ENCODE peak calls at places on chromosomes 2 and 18, in seven cellular contexts. D is MM.1S, M is prostate gland, L is right lobe of liver, G is breast epithelium, Q is lower lobe of right lung, O is Peyer's patch. F is an unnamed sample.

GRCh38 chr2:165950438-165950837 is 3.1 kb downstream of the TTC21B start:
- DNase-seq in Q (no peak), M (no peak), O (no peak), D (no peak), L (no peak), G (no peak), F (no peak)

GRCh38 chr2:173881466-173881865 is 83.7 kb downstream of the SP3 start:
- DNase-seq in G (no peak), Q (no peak), O (no peak), L (no peak), M (no peak), D (no peak), F (no peak)

GRCh38 chr2:98463081-98463481 is 18.4 kb downstream of the INPP4A start:
- DNase-seq in D (peak; percentile 95), M (no peak), L (no peak), G (no peak), Q (no peak), O (no peak), F (no peak)

GRCh38 chr2:227881866-227882517 is 10.6 kb downstream of the DAW1 start:
- DNase-seq in G (no peak), Q (no peak), L (no peak), M (no peak), D (peak; percentile 74), O (no peak), F (no peak)

GRCh38 chr2:154093856-154094255 is 222.1 kb downstream of the GALNT13 start:
- DNase-seq in L (no peak), M (no peak), G (no peak), Q (no peak), O (no peak), D (no peak), F (no peak)

GRCh38 chr18:11994346-11994707 is 13.0 kb downstream of the IMPA2 start:
- DNase-seq in O (no peak), Q (peak; percentile 61), G (no peak), L (no peak), M (no peak), D (no peak), F (no peak)

GRCh38 chr2:84694088-84694622 is 177.9 kb downstream of the DNAH6 start:
- DNase-seq in D (no peak), L (no peak), O (no peak), M (no peak), G (no peak), Q (no peak), F (no peak)

GRCh38 chr2:178707471-178707870 is 99.8 kb downstream of the TTN start:
- DNase-seq in G (no peak), Q (no peak), L (no peak), M (no peak), O (no peak), D (no peak), F (no peak)

GRCh38 chr2:138534791-138535190 is 33.2 kb downstream of the SPOPL start:
- DNase-seq in M (no peak), D (no peak), L (no peak), O (no peak), G (no peak), Q (no peak), F (no peak)

GRCh38 chr2:129191530-129191929 is 787.9 kb upstream of the RAB6C start:
- DNase-seq in O (no peak), M (no peak), L (no peak), D (no peak), Q (no peak), G (no peak), F (no peak)

GRCh38 chr18:40760251-40760650 is 1194.8 kb upstream of the PIK3C3 start:
- DNase-seq in Q (no peak), O (no peak), L (no peak), M (no peak), G (no peak), D (no peak), F (no peak)

GRCh38 chr2:100682536-100682935 is 119.7 kb downstream of the PDCL3 start:
- DNase-seq in D (no peak), L (no peak), G (no peak), O (no peak), Q (no peak), M (no peak), F (no peak)

GRCh38 chr2:214410918-214411554 is at the start of gene VWC2L:
- DNase-seq in O (no peak), M (peak; percentile 49), Q (peak; percentile 70), L (peak; percentile 76), D (peak; percentile 71), G (peak; percentile 67), F (no peak)

GRCh38 chr2:132797551-132797950 is 127.5 kb upstream of the LYPD1 start:
- DNase-seq in O (no peak), Q (no peak), L (no peak), D (no peak), G (no peak), M (no peak), F (no peak)

DNA sequence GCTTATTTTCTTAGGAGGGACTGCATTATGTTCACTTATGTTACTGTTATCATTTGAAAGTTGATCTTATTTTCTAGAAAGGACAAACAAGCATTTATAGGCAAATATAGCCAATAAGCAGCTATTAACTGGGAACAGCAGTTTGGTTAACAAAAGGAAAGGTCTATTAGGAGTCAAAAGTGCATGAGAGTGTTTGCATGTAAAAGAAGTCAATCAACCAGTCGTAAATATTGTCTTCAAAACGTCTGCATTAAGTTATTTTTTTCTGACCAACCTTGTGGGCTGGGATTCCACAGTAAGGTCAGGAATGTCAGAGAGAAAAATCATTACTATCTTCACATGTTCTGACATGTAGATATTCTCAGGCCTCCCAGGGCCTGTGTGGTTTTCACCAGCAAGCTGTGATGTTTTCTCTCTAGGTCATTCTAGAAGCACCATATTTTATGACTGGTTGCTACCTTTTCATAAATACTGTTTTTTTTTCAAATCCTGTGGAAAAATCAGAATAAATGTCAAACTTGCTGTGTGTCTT is 922.5 kb downstream of the SUCLG1 start:
- DNase-seq in G (no peak), Q (no peak), L (no peak), M (no peak), D (no peak), O (no peak), F (no peak)
- H3K9me3 ChIP-seq in G (no peaks in the 10 kb centered on the region), Q (no peaks in the 10 kb centered on the region), L (no peaks in the 10 kb centered on the region), M (no peaks in the 10 kb centered on the region), D (no peaks in the 10 kb centered on the region), O (no peaks in the 10 kb centered on the region), F (no peaks in the 10 kb centered on the region)

DNA sequence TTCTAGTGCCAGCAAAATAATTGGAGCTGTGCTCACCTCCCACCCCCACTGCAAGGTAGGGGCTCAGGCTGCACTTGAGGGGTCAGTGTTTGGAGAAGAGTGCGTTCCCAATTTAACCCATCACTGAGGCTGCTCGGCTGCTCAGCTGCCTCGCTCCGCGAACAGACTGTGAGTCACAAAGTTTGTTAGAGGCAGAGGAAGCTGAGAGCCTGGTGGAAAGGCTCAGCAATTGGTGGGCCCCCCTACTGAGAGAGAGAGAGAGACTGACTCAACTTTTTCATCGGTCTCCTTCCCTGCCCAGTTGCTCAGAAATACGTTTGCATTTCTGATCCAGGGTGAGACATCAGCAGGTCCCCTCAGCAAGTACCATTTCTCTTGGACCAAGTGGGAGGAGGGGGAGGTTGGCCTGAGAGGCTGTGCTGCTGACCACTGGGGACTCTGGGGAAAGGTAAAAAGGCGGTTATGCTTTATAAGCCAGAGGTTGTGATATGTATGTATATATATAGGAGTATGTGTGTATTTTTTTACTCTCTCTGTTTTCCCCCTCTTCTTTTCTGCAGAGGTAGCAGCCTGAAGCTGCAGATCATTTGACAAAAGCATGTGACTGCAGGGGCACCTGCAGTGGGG is 1.5 kb downstream of the EFR3B start:
- DNase-seq in D (no peak), M (no peak), L (no peak), G (no peak), O (no peak), Q (no peak), F (peak; percentile 46)
- H3K4me3 ChIP-seq in D (peak overlapping the region; percentile 80), M (peak overlapping the region; percentile 58), L (no peak overlapping the region), G (no peak overlapping the region), O (peak overlapping the region; percentile 61), Q (peak overlapping the region; percentile 81), F (peak overlapping the region; percentile 66)

DNA sequence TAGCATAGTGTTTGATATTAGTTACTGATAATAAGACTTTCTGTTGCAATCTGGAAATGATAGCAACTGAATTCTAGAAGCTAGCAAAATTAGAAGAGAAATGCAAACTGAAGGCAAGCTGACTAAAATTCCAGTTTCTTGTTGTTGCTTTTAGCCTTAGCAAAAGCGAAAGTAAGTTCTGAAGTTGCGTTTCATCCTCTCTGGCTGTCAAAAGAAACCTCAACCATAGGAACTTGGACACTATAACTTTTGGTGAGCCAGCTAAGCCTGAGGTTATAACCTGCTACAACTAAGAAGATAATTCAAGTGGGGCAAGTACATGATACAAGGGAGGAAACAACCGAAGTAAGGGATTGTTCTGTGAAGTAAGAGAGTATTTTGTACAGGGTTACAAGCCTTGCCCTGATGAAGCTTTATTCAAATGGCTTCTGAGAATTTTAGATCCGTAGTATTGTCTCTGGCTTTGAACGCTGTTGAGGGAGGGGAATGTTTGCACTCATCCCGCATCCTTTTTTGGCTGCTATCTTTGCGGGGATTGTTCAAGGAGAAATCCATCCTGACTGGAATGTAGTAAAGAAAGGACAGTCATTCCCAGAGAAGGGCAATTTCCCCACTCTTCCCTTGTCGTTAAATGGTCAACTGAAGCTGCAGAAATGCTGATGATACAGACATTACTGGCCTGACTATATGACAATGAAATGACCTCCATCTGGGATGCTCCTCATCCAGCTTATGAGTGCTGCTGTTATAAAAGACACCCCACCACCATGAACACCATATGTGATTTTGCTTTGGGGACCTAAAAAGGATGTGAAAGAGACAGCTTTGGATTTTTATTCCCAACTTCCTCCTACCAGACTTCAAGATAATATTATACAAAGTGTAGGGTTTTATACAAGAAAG is 7.0 kb upstream of the TMX3 start:
- DNase-seq in Q (no peak), L (no peak), G (no peak), D (peak; percentile 75), O (no peak), M (no peak), F (no peak)
- H3K4me1 ChIP-seq in Q (peaks cover 17% of the 10 kb centered on the region), L (no peaks in the 10 kb centered on the region), G (no peaks in the 10 kb centered on the region), D (peaks cover 11% of the 10 kb centered on the region), O (no peaks in the 10 kb centered on the region), M (no peaks in the 10 kb centered on the region), F (peaks cover 16% of the 10 kb centered on the region)

DNA sequence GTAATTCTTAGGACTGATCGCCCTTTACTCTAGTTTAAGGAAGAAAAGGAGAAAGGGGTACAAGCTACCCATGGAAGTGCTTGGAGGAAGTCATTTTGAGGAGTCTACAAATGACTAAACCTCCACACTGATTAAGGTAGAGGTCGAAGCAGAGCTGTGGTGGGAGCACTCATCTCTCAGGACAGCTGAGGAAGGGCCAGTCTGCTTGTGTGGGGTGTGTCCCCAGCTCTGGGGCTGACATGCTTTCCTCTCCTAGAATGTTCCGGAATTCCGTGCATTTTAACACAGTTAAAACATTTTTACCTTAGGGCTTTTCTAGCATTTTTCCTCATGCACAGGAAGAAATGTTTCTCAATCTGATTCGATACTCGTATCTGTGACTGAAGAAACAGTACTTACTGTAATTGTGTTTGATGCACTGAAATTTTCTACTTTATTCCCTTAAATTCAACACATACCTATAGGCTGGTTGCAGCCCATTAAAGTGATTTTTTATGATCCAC is 135.1 kb downstream of the NCK2 start:
- DNase-seq in G (no peak), L (no peak), O (no peak), M (no peak), D (no peak), Q (no peak), F (no peak)
- H3K9me3 ChIP-seq in G (no peaks in the 10 kb centered on the region), L (no peaks in the 10 kb centered on the region), O (no peaks in the 10 kb centered on the region), M (no peaks in the 10 kb centered on the region), D (no peaks in the 10 kb centered on the region), Q (peaks cover 3% of the 10 kb centered on the region), F (no peaks in the 10 kb centered on the region)

F was measured in CD8-positive, alpha-beta T cell.